ENCODE peak calls at places on chromosomes 16 and 17, in five cellular contexts. S, M, X, W and V are unnamed samples.

GRCh38 chr17:15213381-15214087 is 51.6 kb downstream of the PMP22 start:
- DNase-seq in X (no peak), S (no peak), W (no peak), M (no peak), V (peak; percentile 56)

GRCh38 chr16:88430185-88430523 is 22.9 kb upstream of the ZFPM1 start:
- DNase-seq in S (no peak), X (no peak), W (no peak), M (no peak), V (no peak)

GRCh38 chr16:83994087-83994486 is 26.0 kb downstream of the NECAB2 start:
- DNase-seq in W (no peak), M (no peak), X (no peak), S (no peak), V (no peak)

GRCh38 chr17:74008196-74008595 is 195.3 kb upstream of the RPL38 start:
- DNase-seq in X (no peak), W (no peak), M (peak; percentile 11), S (peak; percentile 7), V (no peak)

GRCh38 chr17:41329279-41329925 is 13.9 kb upstream of the KRTAP17-1 start:
- DNase-seq in W (peak; percentile 35), S (peak; percentile 29), M (peak; percentile 56), X (peak; percentile 44), V (peak; percentile 25)

GRCh38 chr16:19375561-19376158 is 42.0 kb upstream of the TMC5 start:
- DNase-seq in X (peak; percentile 32), W (peak; percentile 25), S (peak; percentile 43), M (peak; percentile 40), V (peak; percentile 53)

GRCh38 chr17:42422412-42422957 is 571 bp downstream of the CAVIN1 start:
- DNase-seq in X (peak; percentile 54), S (peak; percentile 53), M (no peak), W (no peak), V (peak; percentile 41)

GRCh38 chr16:31676731-31677130 is 149.0 kb downstream of the AHSP start:
- DNase-seq in X (no peak), S (no peak), M (no peak), W (no peak), V (no peak)

GRCh38 chr16:66081967-66082366 is 284.5 kb upstream of the CDH5 start:
- DNase-seq in W (no peak), M (no peak), X (no peak), S (no peak), V (no peak)

GRCh38 chr16:57999366-57999970 is 1.0 kb downstream of the ZNF319 start:
- DNase-seq in M (no peak), S (peak; percentile 27), X (no peak), W (no peak), V (peak; percentile 34)

GRCh38 chr16:30786115-30786935 is 680 bp downstream of the ZNF629 start:
- DNase-seq in W (no peak), S (peak; percentile 33), M (peak; percentile 46), X (peak; percentile 65), V (no peak)

GRCh38 chr17:45436625-45437460 is 4.2 kb upstream of the ARHGAP27 start:
- DNase-seq in S (no peak), M (no peak), W (no peak), X (no peak), V (no peak)

GRCh38 chr16:2846511-2847310 is 11.3 kb downstream of the PRSS22 start:
- DNase-seq in W (no peak), S (no peak), X (no peak), M (no peak), V (no peak)

GRCh38 chr17:34692932-34693331 is 113.5 kb downstream of the TMEM132E start:
- DNase-seq in M (no peak), W (no peak), S (no peak), X (no peak), V (no peak)

DNA sequence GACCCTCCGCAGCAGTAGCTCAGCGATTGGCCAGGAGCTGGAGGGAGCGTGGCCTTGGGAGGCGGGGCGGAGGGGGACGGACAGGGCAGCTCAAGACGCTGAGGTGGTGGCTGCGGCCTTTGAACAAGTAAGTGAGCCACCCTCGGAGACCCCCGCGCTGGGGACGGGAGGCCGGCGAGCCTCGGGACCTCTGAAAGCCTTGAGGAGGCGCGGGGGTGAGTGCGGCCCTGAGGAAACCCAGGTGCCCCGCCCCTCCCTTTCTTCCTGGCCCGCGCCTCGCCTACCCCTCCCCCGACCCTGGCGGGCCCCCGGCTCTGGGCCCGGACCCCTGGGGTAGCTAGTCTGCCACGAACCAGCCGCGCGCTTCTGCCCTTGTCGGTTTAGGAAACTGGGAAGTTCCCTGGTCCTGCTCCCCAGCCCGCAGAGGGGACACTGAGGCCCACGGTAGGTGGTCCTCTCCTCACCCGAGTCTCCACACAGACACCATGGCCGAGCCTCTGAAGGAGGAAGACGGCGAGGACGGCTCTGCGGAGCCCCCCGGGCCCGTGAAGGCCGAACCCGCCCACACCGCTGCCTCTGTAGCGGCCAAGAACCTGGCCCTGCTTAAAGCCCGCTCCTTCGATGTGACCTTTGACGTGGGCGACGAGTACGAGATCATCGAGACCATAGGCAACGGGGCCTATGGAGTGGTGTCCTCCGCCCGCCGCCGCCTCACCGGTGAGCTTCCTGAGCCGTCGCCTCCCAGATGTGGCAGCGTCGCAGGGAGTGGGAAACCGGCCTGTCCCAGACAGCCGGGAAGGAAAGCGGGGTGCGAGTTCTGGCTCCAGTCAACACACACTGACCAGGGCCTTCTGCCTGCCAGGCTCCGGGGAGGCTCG is at the start of gene MAPK7:
- DNase-seq in S (no peak), X (no peak), M (peak; percentile 31), W (peak; percentile 25), V (peak; percentile 57)
- TF ChIP-seq POLR2A in S (no peak), X (no peak), M (peak; percentile 49), W (no peak), V (no peak)

DNA sequence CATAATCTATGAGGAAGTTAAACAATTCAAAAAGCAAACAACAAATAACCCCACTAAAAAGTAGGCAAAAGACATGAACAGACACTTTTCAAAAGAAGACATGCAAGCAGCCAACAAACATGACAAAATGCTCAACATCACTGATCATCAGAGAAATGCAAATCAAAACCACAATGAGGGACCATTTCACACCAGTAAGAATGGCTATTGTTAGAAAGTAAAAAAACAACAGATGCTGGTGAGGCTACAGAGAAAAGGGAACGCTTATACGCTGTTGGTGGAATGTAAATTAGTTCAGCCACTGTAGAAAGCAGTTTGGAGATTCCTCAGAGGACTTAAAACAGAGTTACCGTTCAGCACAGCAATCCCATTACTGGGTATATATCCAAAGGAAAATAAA is 24.4 kb downstream of the TNFRSF13B start:
- DNase-seq in M (no peak), S (no peak), W (no peak), X (no peak), V (no peak)
- TF ChIP-seq POLR2A in M (no peak), S (no peak), W (no peak), X (no peak), V (no peak)

GRCh38 chr16:22296225-22297113 is 740 bp upstream of the POLR3E start:
- DNase-seq in S (no peak), X (no peak), M (no peak), W (no peak), V (peak; percentile 59)

GRCh38 chr16:22299036-22299435 is 1.8 kb downstream of the POLR3E start:
- DNase-seq in W (no peak), S (no peak), X (no peak), M (no peak), V (no peak)

GRCh38 chr16:22297114-22297870 is at the start of gene POLR3E:
- DNase-seq in W (peak; percentile 99), X (peak; percentile 99), M (peak; percentile 100), S (peak; percentile 99), V (peak; percentile 100)

GRCh38 chr16:22300427-22301071 is 3.3 kb downstream of the POLR3E start:
- DNase-seq in M (peak; percentile 66), S (peak; percentile 43), W (peak; percentile 46), X (peak; percentile 81), V (peak; percentile 74)

DNA sequence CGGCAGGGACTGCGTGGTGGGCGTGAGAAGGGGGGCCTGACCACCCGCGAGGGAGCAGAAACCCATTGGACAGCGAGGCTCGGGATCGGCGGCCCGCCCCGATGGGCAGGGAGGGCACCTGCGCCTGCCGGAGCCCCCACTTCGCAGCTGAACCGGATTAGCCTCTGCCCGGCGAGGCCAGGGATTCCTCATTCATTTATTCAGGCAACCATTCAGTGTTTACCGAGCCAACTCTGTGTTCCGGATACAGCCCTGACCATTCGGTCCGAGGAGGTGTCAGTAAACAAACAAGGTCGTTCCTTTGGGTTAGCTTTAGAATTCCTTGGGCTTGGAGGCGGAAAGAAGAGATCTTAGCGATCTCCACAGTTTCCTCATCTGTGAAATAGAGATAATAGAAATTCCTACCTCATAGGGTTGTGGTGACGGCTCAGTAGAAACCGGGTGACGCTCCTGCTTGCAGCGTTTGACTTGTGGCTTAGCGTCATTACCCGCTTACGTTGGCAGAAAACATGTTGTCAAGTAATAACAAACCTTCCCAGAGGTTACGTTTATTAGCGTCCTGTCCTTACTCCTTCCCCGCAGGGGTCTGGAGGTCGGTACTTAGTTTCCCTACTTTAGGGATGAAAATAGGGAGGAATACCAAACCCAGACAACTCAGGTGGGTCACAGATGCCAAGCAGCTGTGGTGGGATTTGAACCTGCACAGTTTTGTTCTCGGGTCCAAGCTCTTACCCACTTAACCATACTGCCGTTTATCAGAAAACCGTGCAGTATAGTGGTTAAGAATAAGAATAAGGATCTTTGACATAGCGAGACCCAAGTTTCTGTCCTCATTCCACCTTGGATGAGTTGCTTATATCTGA is 893 bp downstream of the POLR3E start:
- DNase-seq in M (peak; percentile 64), S (peak; percentile 70), W (peak; percentile 51), X (peak; percentile 68), V (peak; percentile 95)
- TF ChIP-seq POLR2A in M (no peak), S (no peak), W (no peak), X (no peak), V (peak; percentile 60)

GRCh38 chr16:23149993-23150364 is 727 bp upstream of the USP31 start:
- DNase-seq in W (no peak), M (no peak), X (no peak), S (no peak), V (no peak)

GRCh38 chr16:23147666-23148065 is 1.6 kb downstream of the USP31 start:
- DNase-seq in W (no peak), X (no peak), M (no peak), S (no peak), V (no peak)

GRCh38 chr16:23148513-23149266 is 562 bp downstream of the USP31 start:
- DNase-seq in W (peak; percentile 66), S (peak; percentile 82), X (peak; percentile 83), M (peak; percentile 83), V (peak; percentile 90)

GRCh38 chr16:23148166-23148512 is 1.1 kb downstream of the USP31 start:
- DNase-seq in X (no peak), W (no peak), M (no peak), S (no peak), V (no peak)

GRCh38 chr16:23149267-23149992 is at the start of gene USP31:
- DNase-seq in X (peak; percentile 98), M (peak; percentile 96), W (peak; percentile 97), S (peak; percentile 95), V (peak; percentile 95)
- TF ChIP-seq POLR2A in X (no peak), M (no peak), W (no peak), S (no peak), V (peak; percentile 36)

GRCh38 chr17:81863833-81864768 is 3.8 kb upstream of the P4HB start:
- DNase-seq in W (no peak), M (no peak), X (no peak), S (no peak), V (no peak)
- TF ChIP-seq POLR2A in W (no peak), M (no peak), X (no peak), S (no peak), V (peak; percentile 19)